ENCODE peak calls at places on chromosomes 5 and 9, in nine cellular contexts. One of them, this sample, is unnamed.

GRCh38 chr9:34380511-34381315 is 4.0 kb upstream of the MYORG start:
- DNase-seq in fibroblast of pulmonary artery: peak; percentile 73
- DNase-seq in stomach: peak; percentile 82
- DNase-seq in cardiac muscle cell: peak; percentile 86
- DNase-seq in IMR-90: peak; percentile 62
- DNase-seq in heart left ventricle: peak; percentile 85
- DNase-seq in ovary: peak; percentile 81
- DNase-seq in GM12865: peak; percentile 82
- DNase-seq in uterus: peak; percentile 73
- DNase-seq in this sample: peak; percentile 81

GRCh38 chr5:32628049-32628803 is 42.9 kb downstream of the SUB1 start:
- DNase-seq in fibroblast of pulmonary artery: peak; percentile 62
- DNase-seq in stomach: no peak
- DNase-seq in cardiac muscle cell: peak; percentile 67
- DNase-seq in IMR-90: peak; percentile 85
- DNase-seq in heart left ventricle: peak; percentile 29
- DNase-seq in ovary: no peak
- DNase-seq in GM12865: no peak
- DNase-seq in uterus: no peak
- DNase-seq in this sample: peak; percentile 28

GRCh38 chr5:138978085-138978484 is 103.0 kb upstream of the LRRTM2 start:
- DNase-seq in fibroblast of pulmonary artery: peak; percentile 18
- DNase-seq in stomach: no peak
- DNase-seq in cardiac muscle cell: peak; percentile 40
- DNase-seq in IMR-90: peak; percentile 42
- DNase-seq in heart left ventricle: no peak
- DNase-seq in ovary: no peak
- DNase-seq in GM12865: no peak
- DNase-seq in uterus: no peak
- DNase-seq in this sample: no peak

GRCh38 chr5:65837139-65837538 is 89.2 kb upstream of the ERBIN start:
- DNase-seq in fibroblast of pulmonary artery: peak; percentile 42
- DNase-seq in stomach: no peak
- DNase-seq in cardiac muscle cell: peak; percentile 27
- DNase-seq in IMR-90: peak; percentile 93
- DNase-seq in heart left ventricle: no peak
- DNase-seq in ovary: no peak
- DNase-seq in GM12865: no peak
- DNase-seq in uterus: no peak
- DNase-seq in this sample: peak; percentile 84

GRCh38 chr9:137103206-137103999 is 11.1 kb downstream of the DPP7 start:
- DNase-seq in fibroblast of pulmonary artery: no peak
- DNase-seq in stomach: no peak
- DNase-seq in cardiac muscle cell: no peak
- DNase-seq in IMR-90: no peak
- DNase-seq in heart left ventricle: no peak
- DNase-seq in ovary: no peak
- DNase-seq in GM12865: no peak
- DNase-seq in uterus: no peak
- DNase-seq in this sample: no peak

GRCh38 chr5:161946911-161947310 is 99.0 kb downstream of the GABRA1 start:
- DNase-seq in fibroblast of pulmonary artery: no peak
- DNase-seq in stomach: no peak
- DNase-seq in cardiac muscle cell: no peak
- DNase-seq in IMR-90: no peak
- DNase-seq in heart left ventricle: no peak
- DNase-seq in ovary: no peak
- DNase-seq in GM12865: no peak
- DNase-seq in uterus: no peak
- DNase-seq in this sample: no peak

GRCh38 chr9:36151306-36152210 is 15.0 kb downstream of the GLIPR2 start:
- DNase-seq in fibroblast of pulmonary artery: peak; percentile 85
- DNase-seq in stomach: peak; percentile 65
- DNase-seq in cardiac muscle cell: peak; percentile 81
- DNase-seq in IMR-90: peak; percentile 64
- DNase-seq in heart left ventricle: peak; percentile 69
- DNase-seq in ovary: no peak
- DNase-seq in GM12865: peak; percentile 93
- DNase-seq in uterus: no peak
- DNase-seq in this sample: peak; percentile 68

GRCh38 chr5:92390657-92391056 is 1007.5 kb upstream of the ARRDC3 start:
- DNase-seq in fibroblast of pulmonary artery: no peak
- DNase-seq in stomach: no peak
- DNase-seq in cardiac muscle cell: no peak
- DNase-seq in IMR-90: no peak
- DNase-seq in heart left ventricle: no peak
- DNase-seq in ovary: no peak
- DNase-seq in GM12865: no peak
- DNase-seq in uterus: no peak
- DNase-seq in this sample: no peak

GRCh38 chr9:34496149-34496712 is 26.6 kb downstream of the ENHO start:
- DNase-seq in fibroblast of pulmonary artery: peak; percentile 79
- DNase-seq in stomach: no peak
- DNase-seq in cardiac muscle cell: peak; percentile 73
- DNase-seq in IMR-90: no peak
- DNase-seq in heart left ventricle: no peak
- DNase-seq in ovary: no peak
- DNase-seq in GM12865: no peak
- DNase-seq in uterus: no peak
- DNase-seq in this sample: no peak

GRCh38 chr9:16434522-16434921 is 435.9 kb downstream of the BNC2 start:
- DNase-seq in fibroblast of pulmonary artery: peak; percentile 25
- DNase-seq in stomach: no peak
- DNase-seq in cardiac muscle cell: no peak
- DNase-seq in IMR-90: peak; percentile 78
- DNase-seq in heart left ventricle: no peak
- DNase-seq in ovary: no peak
- DNase-seq in GM12865: no peak
- DNase-seq in uterus: no peak
- DNase-seq in this sample: peak; percentile 52

GRCh38 chr5:6358434-6358820 is 19.9 kb downstream of the MED10 start:
- DNase-seq in fibroblast of pulmonary artery: no peak
- DNase-seq in stomach: no peak
- DNase-seq in cardiac muscle cell: no peak
- DNase-seq in IMR-90: no peak
- DNase-seq in heart left ventricle: no peak
- DNase-seq in ovary: no peak
- DNase-seq in GM12865: no peak
- DNase-seq in uterus: no peak
- DNase-seq in this sample: no peak

GRCh38 chr5:102296229-102296817 is at the start of gene SLCO4C1:
- DNase-seq in fibroblast of pulmonary artery: peak; percentile 4
- DNase-seq in stomach: peak; percentile 69
- DNase-seq in cardiac muscle cell: peak; percentile 52
- DNase-seq in IMR-90: no peak
- DNase-seq in heart left ventricle: peak; percentile 71
- DNase-seq in ovary: peak; percentile 52
- DNase-seq in GM12865: peak; percentile 80
- DNase-seq in uterus: no peak
- DNase-seq in this sample: peak; percentile 58
- TF ChIP-seq CTCF in fibroblast of pulmonary artery: peak; percentile 15
- TF ChIP-seq CTCF in stomach: no peak
- TF ChIP-seq CTCF in cardiac muscle cell: peak; percentile 49
- TF ChIP-seq CTCF in IMR-90: no peak
- TF ChIP-seq CTCF in heart left ventricle: no peak
- TF ChIP-seq CTCF in ovary: no peak
- TF ChIP-seq CTCF in GM12865: peak; percentile 76
- TF ChIP-seq CTCF in uterus: no peak
- TF ChIP-seq CTCF in this sample: peak; percentile 58

DNA sequence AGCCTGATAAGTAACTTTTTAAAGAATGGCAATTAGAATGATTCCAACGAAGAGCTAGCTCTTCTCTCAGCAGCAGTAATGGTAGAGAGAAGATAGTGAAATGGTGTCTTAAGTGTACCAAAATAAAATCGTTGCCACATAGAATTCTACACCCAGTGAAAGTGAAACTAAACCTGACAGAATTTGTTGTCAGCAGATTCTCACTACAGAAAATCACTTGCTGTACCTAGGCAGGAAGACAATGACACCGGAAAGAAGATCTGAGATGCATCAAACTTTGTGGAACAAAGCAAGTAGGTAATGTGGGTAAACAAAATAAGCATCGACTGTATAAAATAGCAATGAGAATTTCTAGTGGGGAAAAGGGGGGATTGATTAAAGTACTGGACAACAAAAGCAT is 20.7 kb upstream of the EBF1 start:
- DNase-seq in fibroblast of pulmonary artery: no peak
- DNase-seq in stomach: no peak
- DNase-seq in cardiac muscle cell: no peak
- DNase-seq in IMR-90: no peak
- DNase-seq in heart left ventricle: no peak
- DNase-seq in ovary: no peak
- DNase-seq in GM12865: peak; percentile 53
- DNase-seq in uterus: no peak
- DNase-seq in this sample: no peak
- H3K4me3 ChIP-seq in fibroblast of pulmonary artery: no peak overlapping the region
- H3K4me3 ChIP-seq in stomach: no peak overlapping the region
- H3K4me3 ChIP-seq in cardiac muscle cell: no peak overlapping the region
- H3K4me3 ChIP-seq in IMR-90: peak overlapping the region; percentile 22
- H3K4me3 ChIP-seq in heart left ventricle: no peak overlapping the region
- H3K4me3 ChIP-seq in ovary: no peak overlapping the region
- H3K4me3 ChIP-seq in GM12865: no peak overlapping the region
- H3K4me3 ChIP-seq in uterus: no peak overlapping the region
- H3K4me3 ChIP-seq in this sample: no peak overlapping the region

GRCh38 chr5:171750316-171750788 is 35.3 kb upstream of the SMIM23 start:
- DNase-seq in fibroblast of pulmonary artery: peak; percentile 11
- DNase-seq in stomach: no peak
- DNase-seq in cardiac muscle cell: peak; percentile 8
- DNase-seq in IMR-90: peak; percentile 7
- DNase-seq in heart left ventricle: peak; percentile 37
- DNase-seq in ovary: no peak
- DNase-seq in GM12865: no peak
- DNase-seq in uterus: peak; percentile 47
- DNase-seq in this sample: peak; percentile 4
- TF ChIP-seq CTCF in fibroblast of pulmonary artery: no peak
- TF ChIP-seq CTCF in stomach: no peak
- TF ChIP-seq CTCF in cardiac muscle cell: no peak
- TF ChIP-seq CTCF in IMR-90: no peak
- TF ChIP-seq CTCF in heart left ventricle: no peak
- TF ChIP-seq CTCF in ovary: no peak
- TF ChIP-seq CTCF in GM12865: no peak
- TF ChIP-seq CTCF in uterus: no peak
- TF ChIP-seq CTCF in this sample: peak; percentile 28

GRCh38 chr5:160008877-160009590 is at the start of gene TTC1:
- DNase-seq in fibroblast of pulmonary artery: peak; percentile 100
- DNase-seq in stomach: peak; percentile 97
- DNase-seq in cardiac muscle cell: peak; percentile 99
- DNase-seq in IMR-90: peak; percentile 100
- DNase-seq in heart left ventricle: peak; percentile 95
- DNase-seq in ovary: peak; percentile 91
- DNase-seq in GM12865: peak; percentile 98
- DNase-seq in uterus: peak; percentile 99
- DNase-seq in this sample: peak; percentile 99
- H3K4me3 ChIP-seq in fibroblast of pulmonary artery: peak within 1 kb of the TSS; percentile 90
- H3K4me3 ChIP-seq in stomach: peak within 1 kb of the TSS; percentile 79
- H3K4me3 ChIP-seq in cardiac muscle cell: peak within 1 kb of the TSS; percentile 96
- H3K4me3 ChIP-seq in IMR-90: peak within 1 kb of the TSS; percentile 77
- H3K4me3 ChIP-seq in heart left ventricle: peak within 1 kb of the TSS; percentile 76
- H3K4me3 ChIP-seq in ovary: peak within 1 kb of the TSS; percentile 94
- H3K4me3 ChIP-seq in GM12865: peak within 1 kb of the TSS; percentile 88
- H3K4me3 ChIP-seq in uterus: peak within 1 kb of the TSS; percentile 66
- H3K4me3 ChIP-seq in this sample: peak within 1 kb of the TSS; percentile 98

GRCh38 chr9:15135167-15135792 is 171.7 kb downstream of the TTC39B start:
- DNase-seq in fibroblast of pulmonary artery: peak; percentile 79
- DNase-seq in stomach: peak; percentile 51
- DNase-seq in cardiac muscle cell: peak; percentile 86
- DNase-seq in IMR-90: peak; percentile 69
- DNase-seq in heart left ventricle: peak; percentile 45
- DNase-seq in ovary: peak; percentile 41
- DNase-seq in GM12865: peak; percentile 63
- DNase-seq in uterus: peak; percentile 66
- DNase-seq in this sample: peak; percentile 83
- TF ChIP-seq CTCF in fibroblast of pulmonary artery: peak; percentile 95
- TF ChIP-seq CTCF in stomach: peak; percentile 83
- TF ChIP-seq CTCF in cardiac muscle cell: peak; percentile 92
- TF ChIP-seq CTCF in IMR-90: peak; percentile 79
- TF ChIP-seq CTCF in heart left ventricle: peak; percentile 85
- TF ChIP-seq CTCF in ovary: peak; percentile 52
- TF ChIP-seq CTCF in GM12865: peak; percentile 81
- TF ChIP-seq CTCF in uterus: peak; percentile 87
- TF ChIP-seq CTCF in this sample: peak; percentile 90

GRCh38 chr5:132425975-132426524 is 56.5 kb downstream of the SLC22A5 start:
- DNase-seq in fibroblast of pulmonary artery: no peak
- DNase-seq in stomach: no peak
- DNase-seq in cardiac muscle cell: no peak
- DNase-seq in IMR-90: no peak
- DNase-seq in heart left ventricle: no peak
- DNase-seq in ovary: no peak
- DNase-seq in GM12865: peak; percentile 44
- DNase-seq in uterus: no peak
- DNase-seq in this sample: no peak
- H3K4me3 ChIP-seq in fibroblast of pulmonary artery: no peak overlapping the region
- H3K4me3 ChIP-seq in stomach: peak overlapping the region; percentile 34
- H3K4me3 ChIP-seq in cardiac muscle cell: no peak overlapping the region
- H3K4me3 ChIP-seq in IMR-90: no peak overlapping the region
- H3K4me3 ChIP-seq in heart left ventricle: no peak overlapping the region
- H3K4me3 ChIP-seq in ovary: no peak overlapping the region
- H3K4me3 ChIP-seq in GM12865: peak overlapping the region; percentile 47
- H3K4me3 ChIP-seq in uterus: no peak overlapping the region
- H3K4me3 ChIP-seq in this sample: no peak overlapping the region

This sample was measured in choroid plexus epithelial cell.